ENCODE peak calls at places on chromosomes 6 and 20, in five cellular contexts. K is spleen, X is transverse colon, S is sigmoid colon, U is HCT116. H is an unnamed sample. For H3K36me3, the result is how much of the 10 kb centered on the place peaks cover.

GRCh38 chr20:17614176-17614811 is 44.4 kb downstream of the DSTN start:
- DNase-seq in K (peak), X (peak), U (no peak), S (peak), H (peak)

GRCh38 chr6:26660096-26660425 is 515 bp upstream of the ZNF322 start:
- DNase-seq in S (no peak), K (no peak), X (no peak), U (no peak), H (no peak)

GRCh38 chr20:44429017-44429339 is 46.7 kb upstream of the TTPAL start:
- DNase-seq in K (no peak), U (no peak), X (no peak), S (no peak), H (no peak)

GRCh38 chr20:63831696-63832686 is 927 bp upstream of the ZBTB46 start:
- DNase-seq in U (peak), X (peak), K (peak), S (no peak), H (no peak)

GRCh38 chr20:46222521-46223007 is 85.7 kb downstream of the CDH22 start:
- DNase-seq in S (no peak), K (no peak), X (no peak), U (no peak), H (peak)

GRCh38 chr6:148533309-148534107 is 190.9 kb downstream of the SASH1 start:
- DNase-seq in U (no peak), X (no peak), S (no peak), K (no peak), H (no peak)

GRCh38 chr6:133463789-133464188 is 222.6 kb downstream of the EYA4 start:
- DNase-seq in K (no peak), U (no peak), X (no peak), S (no peak), H (no peak)

GRCh38 chr20:57056651-57057050 is 209.8 kb downstream of the BMP7 start:
- DNase-seq in X (no peak), K (no peak), U (no peak), S (peak), H (no peak)

GRCh38 chr6:81166770-81167169 is 585.7 kb downstream of the TENT5A start:
- DNase-seq in K (no peak), S (no peak), U (no peak), X (no peak), H (no peak)

GRCh38 chr20:325043-325888 is at the start of gene SOX12:
- DNase-seq in S (peak), X (peak), U (peak), K (peak), H (peak)

GRCh38 chr6:27133281-27134227 is 113.9 kb upstream of the PRSS16 start:
- DNase-seq in U (peak), X (peak), S (peak), K (peak), H (peak)

GRCh38 chr6:100342830-100343229 is 121.9 kb downstream of the SIM1 start:
- DNase-seq in X (no peak), S (no peak), K (no peak), U (no peak), H (no peak)

GRCh38 chr20:22578221-22579118 is 5.9 kb downstream of the FOXA2 start:
- DNase-seq in X (peak), U (no peak), S (no peak), K (no peak), H (no peak)

GRCh38 chr20:32763202-32763999 is 1.2 kb downstream of the DNMT3B start:
- DNase-seq in S (no peak), X (no peak), K (peak), U (no peak), H (no peak)

GRCh38 chr6:37083243-37084138 is 78.0 kb downstream of the FGD2 start:
- DNase-seq in U (no peak), K (peak), X (peak), S (peak), H (peak)

GRCh38 chr20:6277661-6278060 is 154.8 kb upstream of the FERMT1 start:
- DNase-seq in U (no peak), X (no peak), S (no peak), K (no peak), H (no peak)

GRCh38 chr6:42790549-42791181 is 8.8 kb downstream of the BICRAL start:
- DNase-seq in U (no peak), K (no peak), X (no peak), S (no peak), H (no peak)
- TF ChIP-seq POLR2AphosphoS5 in U (no peak), K (no peak), X (no peak), S (no peak), H (no peak)

GRCh38 chr6:158774734-158775449 is 44.3 kb downstream of the EZR start:
- DNase-seq in U (no peak), K (no peak), X (no peak), S (peak), H (no peak)

GRCh38 chr6:158778005-158778527 is 41.1 kb downstream of the EZR start:
- DNase-seq in K (no peak), S (peak), U (no peak), X (peak), H (no peak)

GRCh38 chr6:158776737-158777136 is 42.4 kb downstream of the EZR start:
- DNase-seq in U (no peak), K (no peak), X (no peak), S (peak), H (no peak)

GRCh38 chr6:158775832-158776231 is 43.3 kb downstream of the EZR start:
- DNase-seq in K (no peak), X (no peak), S (peak), U (no peak), H (no peak)

DNA sequence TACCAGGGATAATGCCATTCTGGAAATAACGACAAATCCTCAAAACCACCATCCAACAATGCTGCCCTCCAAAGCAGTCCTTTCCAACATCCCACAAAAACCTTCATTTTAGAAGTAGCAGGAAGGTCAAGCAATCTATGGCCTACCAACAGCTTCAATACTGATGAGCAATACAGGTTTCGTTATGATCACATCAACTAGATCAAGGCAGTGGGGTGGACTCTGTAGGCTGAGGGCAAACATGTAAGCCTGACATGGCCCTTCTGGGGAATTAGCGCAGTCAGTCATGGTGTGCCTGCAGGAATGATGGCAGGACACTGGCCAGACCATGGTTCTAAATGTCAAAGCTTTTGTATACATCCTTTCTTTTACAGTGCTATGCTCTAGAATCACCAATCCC is 41.7 kb downstream of the EZR start:
- DNase-seq in X (no peak), K (no peak), S (peak), U (no peak), H (no peak)
- H3K36me3 ChIP-seq in X (under half), K (half or more), S (under half), U (half or more), H (under half)

GRCh38 chr20:48995599-48995998 is 50.5 kb upstream of the CSE1L start:
- DNase-seq in S (no peak), X (no peak), U (no peak), K (no peak), H (peak)

GRCh38 chr20:48999890-49000870 is 45.9 kb upstream of the CSE1L start:
- DNase-seq in K (no peak), U (no peak), S (no peak), X (no peak), H (no peak)
- TF ChIP-seq POLR2AphosphoS5 in K (no peak), U (no peak), S (no peak), X (no peak), H (peak)

DNA sequence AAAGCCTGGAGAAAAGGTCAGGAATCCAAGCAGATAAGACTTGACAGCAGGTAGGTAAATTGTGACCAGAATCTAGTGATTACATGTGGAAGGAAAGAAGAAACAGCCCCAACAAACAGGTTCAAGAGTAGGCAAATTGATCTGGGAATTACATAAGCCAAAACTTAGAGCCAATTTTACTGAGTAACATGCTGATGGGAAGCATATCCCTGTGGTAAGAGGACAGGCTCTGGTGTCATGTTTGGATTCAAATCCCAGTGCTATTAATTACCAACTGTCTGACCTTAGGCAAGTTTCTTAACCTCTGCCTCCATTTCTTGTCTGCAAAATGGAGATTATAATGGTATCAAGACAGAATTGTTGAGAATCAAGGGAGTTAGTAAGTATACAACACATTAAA is 20.4 kb downstream of the MCM9 start:
- DNase-seq in K (no peak), X (no peak), S (no peak), U (no peak), H (no peak)
- H3K36me3 ChIP-seq in K (half or more), X (under half), S (under half), U (under half), H (under half)

DNA sequence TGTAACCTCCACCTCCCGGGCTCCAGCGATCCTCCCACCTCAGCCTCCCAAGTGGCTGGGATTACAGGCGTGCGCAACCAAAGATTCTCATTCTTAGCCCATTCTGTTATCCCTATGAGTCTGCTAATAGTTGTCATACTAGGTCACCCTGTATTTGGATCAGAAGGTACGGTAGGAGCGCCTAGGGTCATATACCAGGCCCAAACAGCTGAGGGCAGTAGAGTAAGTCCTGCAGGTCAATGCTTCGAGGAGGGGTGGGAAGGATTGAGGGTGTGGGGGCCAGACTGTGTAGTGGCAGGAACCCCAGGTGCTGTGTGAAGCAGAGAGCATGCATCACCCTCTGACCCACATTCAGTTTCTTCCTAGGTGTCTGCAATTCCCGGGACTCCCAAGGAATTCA is 22.7 kb upstream of the POU5F1 start:
- DNase-seq in S (no peak), U (no peak), X (no peak), K (no peak), H (no peak)
- TF ChIP-seq POLR2AphosphoS5 in S (no peak), U (no peak), X (no peak), K (no peak), H (no peak)

DNA sequence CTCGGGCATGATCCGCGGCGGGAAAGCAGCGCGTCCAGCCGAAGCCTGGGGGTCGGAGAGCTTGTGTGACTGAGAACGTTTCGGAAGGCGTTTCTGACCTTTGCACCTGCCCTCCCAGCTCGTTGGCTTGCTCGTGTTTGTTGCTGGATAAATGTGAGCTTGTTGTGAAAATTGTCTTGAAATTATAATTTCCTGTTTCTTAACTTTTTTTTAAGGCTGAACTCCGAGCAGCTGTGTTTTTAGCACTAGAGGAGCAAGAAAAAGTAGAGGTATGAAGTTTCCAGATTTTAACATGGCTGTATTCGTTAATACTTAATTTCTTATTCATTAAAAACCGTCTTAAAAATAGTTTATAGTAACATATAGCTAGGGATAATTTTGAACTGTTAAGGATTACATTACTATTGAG is 652 bp downstream of the CEP43 start:
- DNase-seq in X (peak), U (no peak), K (no peak), S (no peak), H (no peak)
- H3K36me3 ChIP-seq in X (under half), U (under half), K (under half), S (under half), H (under half)

DNA sequence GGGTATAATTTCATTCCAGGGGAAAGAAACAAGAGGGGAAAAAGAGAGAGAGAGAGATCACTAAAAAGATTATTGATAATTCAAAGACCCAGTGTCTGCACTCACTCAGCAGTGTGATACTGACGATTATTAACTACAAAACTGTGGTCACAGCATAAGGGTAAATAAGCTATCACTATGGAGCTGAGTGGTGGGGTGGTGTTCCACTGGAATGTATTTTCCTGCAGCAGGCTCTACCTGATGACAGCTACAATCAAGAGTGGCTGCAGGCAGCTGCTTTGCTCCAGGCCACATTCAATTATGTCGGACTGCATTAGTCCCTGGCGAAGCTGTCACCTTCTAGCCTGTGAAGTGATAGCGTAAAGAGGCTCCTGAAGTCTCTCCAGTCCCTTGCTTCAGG is 122.2 kb upstream of the TFAP2D start:
- DNase-seq in X (no peak), U (no peak), K (no peak), S (no peak), H (no peak)
- TF ChIP-seq POLR2AphosphoS5 in X (no peak), U (no peak), K (no peak), S (no peak), H (no peak)

GRCh38 chr6:99036672-99037071 is 88.9 kb upstream of the FBXL4 start:
- DNase-seq in K (no peak), U (no peak), X (no peak), S (no peak), H (no peak)
- H3K36me3 ChIP-seq in K (under half), U (under half), X (under half), S (under half), H (under half)

GRCh38 chr20:2299301-2299700 is 3.5 kb downstream of the TGM3 start:
- DNase-seq in X (peak), S (no peak), K (peak), U (no peak), H (no peak)
- TF ChIP-seq POLR2AphosphoS5 in X (no peak), S (no peak), K (no peak), U (no peak), H (no peak)

GRCh38 chr6:138979813-138980668 is 8.0 kb downstream of the REPS1 start:
- DNase-seq in X (no peak), K (no peak), S (no peak), U (no peak), H (no peak)
- H3K36me3 ChIP-seq in X (under half), K (under half), S (under half), U (under half), H (under half)